ENCODE peak calls at places on chromosomes 7 and 10, in ten cellular contexts. C, Q, T, Z, I, M, X, S, V and D are unnamed samples.

GRCh38 chr10:105973252-105973877 is 1191.1 kb downstream of the SORCS1 start:
- DNase-seq in I (no peak), T (peak), S (no peak), Z (no peak), Q (no peak), X (no peak), M (no peak), C (no peak), V (no peak), D (no peak)

GRCh38 chr10:30170814-30171213 is 111.4 kb upstream of the JCAD start:
- DNase-seq in Q (peak), X (no peak), T (peak), M (no peak), Z (no peak), I (no peak), S (no peak), V (no peak), C (no peak), D (no peak)

GRCh38 chr10:123301077-123301875 is 147.1 kb downstream of the BUB3 start:
- DNase-seq in T (peak), I (no peak), C (no peak), S (peak), M (peak), Q (no peak), X (no peak), V (no peak), Z (peak), D (no peak)

GRCh38 chr10:47240173-47240572 is 59.8 kb upstream of the GDF10 start:
- DNase-seq in C (no peak), X (peak), I (no peak), S (no peak), M (no peak), Q (no peak), Z (no peak), V (no peak), T (no peak), D (no peak)

GRCh38 chr10:71128311-71129010 is 83.9 kb upstream of the UNC5B start:
- DNase-seq in C (no peak), X (no peak), Z (no peak), V (no peak), S (peak), I (no peak), M (no peak), T (no peak), Q (no peak), D (no peak)

GRCh38 chr7:128030999-128031681 is at the start of gene LRRC4:
- DNase-seq in Z (peak), X (peak), T (peak), I (peak), C (peak), V (no peak), M (peak), Q (peak), S (peak), D (no peak)

GRCh38 chr10:110613341-110613995 is 30.7 kb upstream of the RBM20 start:
- DNase-seq in Z (peak), X (no peak), T (no peak), Q (no peak), S (no peak), M (peak), V (no peak), C (no peak), I (no peak), D (no peak)

GRCh38 chr10:44398271-44398670 is 13.4 kb upstream of the CXCL12 start:
- DNase-seq in X (no peak), Q (no peak), M (no peak), C (no peak), S (no peak), I (no peak), V (no peak), Z (no peak), T (no peak), D (no peak)

GRCh38 chr7:147196476-147196875 is 1079.9 kb downstream of the CNTNAP2 start:
- DNase-seq in Z (no peak), C (no peak), T (no peak), S (no peak), I (no peak), X (no peak), V (no peak), M (no peak), Q (no peak), D (no peak)

GRCh38 chr7:107118109-107118900 is 50.5 kb upstream of the HBP1 start:
- DNase-seq in T (peak), Z (no peak), V (no peak), S (no peak), Q (peak), C (no peak), M (no peak), I (no peak), X (no peak), D (no peak)

GRCh38 chr10:44756235-44756634 is 154.9 kb upstream of the TMEM72 start:
- DNase-seq in T (peak), Z (no peak), S (no peak), C (no peak), I (no peak), X (no peak), Q (peak), M (no peak), V (no peak), D (no peak)

GRCh38 chr7:110317699-110318265 is 773.1 kb upstream of the LRRN3 start:
- DNase-seq in C (no peak), T (peak), X (no peak), I (no peak), V (no peak), Q (peak), Z (no peak), S (no peak), M (no peak), D (no peak)

GRCh38 chr10:95493862-95494261 is 67.3 kb downstream of the SORBS1 start:
- DNase-seq in Q (no peak), X (no peak), M (no peak), T (no peak), I (no peak), V (no peak), C (no peak), Z (no peak), S (no peak), D (no peak)

GRCh38 chr10:45454262-45454661 is 80.2 kb downstream of the ALOX5 start:
- DNase-seq in S (no peak), M (no peak), V (no peak), Q (no peak), I (no peak), C (no peak), Z (no peak), T (peak), X (no peak), D (no peak)

DNA sequence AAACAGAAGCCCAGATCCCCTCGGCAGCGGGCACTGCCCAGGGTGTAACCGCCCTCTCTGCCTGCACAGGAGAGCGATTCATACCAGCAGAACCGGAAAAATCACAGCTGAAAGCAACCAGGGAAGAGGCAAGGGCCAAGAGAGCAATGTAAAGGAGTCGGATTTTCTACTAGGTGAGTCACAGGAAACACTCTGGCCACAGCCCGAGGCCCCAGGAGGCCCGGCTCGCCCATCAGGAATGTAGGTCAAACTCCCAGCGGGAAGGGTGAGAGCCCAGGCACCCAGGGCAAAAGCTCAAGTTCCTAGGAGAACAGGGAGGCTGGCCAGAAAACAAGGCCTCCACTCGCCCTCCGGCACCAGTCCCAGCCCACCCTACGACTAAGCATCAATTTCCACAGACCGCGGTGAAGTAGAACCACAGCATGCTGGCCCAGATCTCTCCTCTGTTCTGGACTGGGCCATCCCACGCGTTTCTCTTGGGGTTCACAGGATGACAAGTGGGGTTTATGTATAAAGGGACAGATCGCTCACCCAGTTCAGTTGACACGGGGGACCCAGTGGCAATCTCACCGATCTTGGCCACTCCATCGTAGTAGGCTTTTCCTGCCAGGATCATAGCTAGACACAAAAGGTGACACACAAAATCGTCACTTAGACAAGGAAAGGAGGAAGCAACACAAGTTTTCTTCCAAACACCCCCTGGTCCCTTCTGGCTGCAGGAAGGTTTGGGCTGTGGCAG is 46.2 kb downstream of the BAIAP2L1 start:
- DNase-seq in Q (peak), S (peak), Z (no peak), C (peak), M (no peak), V (no peak), I (no peak), T (peak), X (peak), D (peak)
- H3K4me3 ChIP-seq in Q (no peak), S (no peak), Z (no peak), C (no peak), M (no peak), V (no peak), I (no peak), T (no peak), X (no peak), D (no peak)

DNA sequence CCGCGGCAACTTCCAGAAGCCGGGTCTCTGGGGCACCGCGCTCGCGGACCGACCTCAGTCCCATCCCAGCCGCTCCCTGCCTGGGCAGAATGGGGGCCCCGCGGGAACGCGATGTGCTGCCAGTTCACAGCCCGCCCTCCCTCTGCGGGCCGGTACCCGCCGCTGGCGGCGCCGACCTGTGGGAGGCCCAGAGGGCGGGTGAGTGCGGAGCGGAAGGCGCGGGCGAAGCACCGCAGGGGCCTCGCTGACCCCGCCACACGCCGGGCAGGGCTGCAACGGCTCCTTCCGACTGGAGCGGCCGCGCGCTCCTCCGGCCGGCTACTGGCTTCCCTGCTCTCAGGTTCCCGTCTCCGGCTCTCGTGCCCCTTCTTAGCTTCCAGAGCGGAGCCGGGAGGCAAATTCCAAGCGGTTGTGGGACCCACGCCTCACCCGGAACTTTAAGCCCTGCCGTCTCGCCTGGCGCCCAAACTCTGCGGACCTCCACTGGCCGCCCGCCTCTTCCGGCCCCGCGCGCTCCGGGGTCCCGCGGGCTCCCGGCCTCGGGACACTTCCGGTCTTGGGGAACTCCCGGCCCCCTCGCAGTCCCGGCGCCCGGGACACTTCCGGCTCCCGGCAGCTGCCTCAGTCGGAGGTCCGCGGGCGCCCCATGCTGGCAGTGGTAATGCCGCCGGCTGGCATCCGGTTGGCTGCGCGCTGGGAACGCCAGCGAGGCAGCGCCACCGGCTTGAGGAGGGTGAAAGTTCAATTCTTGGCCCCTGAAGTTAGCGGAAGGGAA is at the start of gene CYREN:
- DNase-seq in C (peak), Q (peak), I (peak), M (peak), T (peak), V (peak), Z (peak), S (peak), X (peak), D (peak)
- H3K4me3 ChIP-seq in C (peak), Q (peak), I (peak), M (peak), T (peak), V (peak), Z (peak), S (peak), X (peak), D (peak)

GRCh38 chr7:142796501-142797341 is 26.0 kb downstream of the PRSS2 start:
- DNase-seq in V (no peak), I (no peak), S (no peak), Z (peak), M (peak), T (no peak), Q (no peak), X (no peak), C (no peak), D (no peak)
- H3K4me3 ChIP-seq in V (peak), I (peak), S (peak), Z (peak), M (peak), T (peak), Q (peak), X (peak), C (peak), D (peak)

DNA sequence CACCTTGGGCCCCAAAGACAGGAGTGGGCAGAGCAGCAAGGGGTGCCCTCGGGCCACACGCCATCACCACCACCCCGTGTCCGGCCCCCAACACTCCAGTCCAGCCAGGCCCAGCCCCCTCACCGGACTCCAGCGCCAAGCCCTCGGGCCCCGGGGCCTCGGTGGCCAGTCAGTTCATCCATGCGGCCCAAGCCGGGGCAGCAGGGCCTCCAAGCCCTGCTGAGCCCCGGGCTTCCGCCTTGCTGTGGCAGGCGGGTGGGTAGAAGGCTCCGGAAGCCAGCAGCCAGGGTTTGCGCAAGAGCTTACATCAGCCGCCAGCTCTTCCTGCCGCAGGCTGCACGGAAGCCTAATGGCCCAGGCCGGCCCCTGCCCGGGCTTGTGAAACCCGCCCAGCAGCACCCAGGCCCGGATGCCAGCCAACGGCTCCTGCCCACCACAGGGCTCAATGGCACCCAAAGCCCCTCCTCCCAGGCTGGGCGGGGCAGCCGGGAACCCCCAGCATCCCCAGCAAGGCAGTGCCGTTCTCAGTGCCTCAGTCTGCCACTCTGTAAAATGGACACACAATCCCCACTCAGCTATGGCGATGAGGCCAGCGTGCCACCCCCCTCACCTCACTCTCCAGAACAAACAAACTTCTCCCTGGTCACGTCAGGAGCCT is 26.5 kb downstream of the TNRC18 start:
- DNase-seq in X (peak), M (peak), C (peak), T (peak), Q (peak), I (peak), S (peak), Z (peak), V (peak), D (peak)
- H3K4me3 ChIP-seq in X (peak), M (peak), C (peak), T (no peak), Q (peak), I (peak), S (peak), Z (peak), V (peak), D (no peak)

GRCh38 chr7:138429577-138430250 is 30.3 kb upstream of the TRIM24 start:
- DNase-seq in T (no peak), X (no peak), I (no peak), S (no peak), Z (no peak), M (no peak), C (no peak), V (no peak), Q (no peak), D (no peak)
- H3K4me3 ChIP-seq in T (no peak), X (no peak), I (no peak), S (no peak), Z (no peak), M (no peak), C (no peak), V (no peak), Q (no peak), D (no peak)

DNA sequence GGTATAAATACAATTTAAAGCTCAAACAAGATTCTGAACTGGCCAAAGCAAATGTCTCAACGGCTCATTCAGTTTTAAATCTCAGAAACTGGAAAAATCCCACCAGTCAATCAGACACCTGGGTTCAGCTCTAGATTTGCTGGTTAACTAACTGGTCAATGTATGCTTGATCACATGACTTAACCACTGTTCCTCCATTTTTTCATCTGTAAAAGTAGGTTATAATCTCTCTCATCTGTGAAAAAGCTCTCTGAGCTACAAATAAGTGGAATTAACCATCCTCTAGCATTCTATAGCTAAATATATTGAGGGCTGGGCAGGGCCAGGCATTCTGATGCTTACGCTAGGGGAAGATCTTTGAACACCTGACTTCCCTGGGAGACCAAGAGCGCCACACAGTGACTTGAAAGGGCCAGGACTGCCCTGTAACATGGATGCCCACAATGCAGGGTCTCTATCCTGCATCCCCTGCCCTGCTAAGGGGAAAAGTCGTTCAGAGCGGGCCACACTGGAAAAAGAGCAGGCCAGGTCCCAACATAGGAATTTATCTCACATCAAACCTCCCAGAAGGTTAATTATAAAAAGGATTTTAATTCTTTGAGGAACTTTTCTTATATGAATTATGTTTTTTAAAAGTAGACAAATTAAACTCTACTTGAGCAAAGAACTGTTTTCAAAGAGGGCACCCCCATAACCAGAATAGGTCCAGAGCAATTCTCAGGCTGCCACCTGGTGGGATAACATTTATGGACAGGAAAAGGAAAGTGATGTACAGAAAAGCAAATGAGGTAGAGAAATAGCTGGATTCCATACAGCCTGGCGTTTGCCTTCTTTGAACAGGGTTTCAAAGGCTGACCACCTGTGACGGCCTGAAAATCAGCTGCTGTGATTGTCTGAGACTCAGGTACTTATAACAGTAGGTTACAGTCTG is 1.8 kb downstream of the RP9 start:
- DNase-seq in Q (peak), V (peak), T (peak), Z (peak), X (peak), S (no peak), M (no peak), C (no peak), I (peak), D (no peak)
- H3K4me3 ChIP-seq in Q (peak), V (peak), T (peak), Z (peak), X (peak), S (peak), M (peak), C (no peak), I (peak), D (no peak)

DNA sequence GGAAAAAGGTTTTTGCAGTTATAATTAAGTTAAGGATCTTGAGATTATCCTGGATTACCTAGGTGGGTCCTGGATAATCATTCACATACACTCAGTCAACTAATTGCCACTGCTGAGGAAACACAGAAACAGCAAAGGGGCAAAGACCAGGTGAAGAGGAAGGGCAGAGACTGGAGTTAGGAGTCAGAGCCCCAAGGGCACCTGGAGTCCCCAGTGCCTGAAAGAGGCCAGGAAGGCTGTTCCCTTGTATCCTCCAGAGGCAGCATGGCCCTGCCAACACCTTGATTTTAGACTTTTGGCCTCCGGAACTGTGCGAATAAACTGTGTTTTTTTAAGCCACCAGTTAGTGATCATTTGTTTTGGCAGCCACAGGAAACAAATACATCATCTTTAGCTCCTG is 24.6 kb downstream of the PRR15 start:
- DNase-seq in Q (no peak), S (no peak), X (no peak), Z (no peak), M (no peak), I (no peak), T (no peak), V (no peak), C (peak), D (no peak)
- H3K4me3 ChIP-seq in Q (no peak), S (no peak), X (no peak), Z (no peak), M (no peak), I (no peak), T (no peak), V (no peak), C (no peak), D (no peak)

DNA sequence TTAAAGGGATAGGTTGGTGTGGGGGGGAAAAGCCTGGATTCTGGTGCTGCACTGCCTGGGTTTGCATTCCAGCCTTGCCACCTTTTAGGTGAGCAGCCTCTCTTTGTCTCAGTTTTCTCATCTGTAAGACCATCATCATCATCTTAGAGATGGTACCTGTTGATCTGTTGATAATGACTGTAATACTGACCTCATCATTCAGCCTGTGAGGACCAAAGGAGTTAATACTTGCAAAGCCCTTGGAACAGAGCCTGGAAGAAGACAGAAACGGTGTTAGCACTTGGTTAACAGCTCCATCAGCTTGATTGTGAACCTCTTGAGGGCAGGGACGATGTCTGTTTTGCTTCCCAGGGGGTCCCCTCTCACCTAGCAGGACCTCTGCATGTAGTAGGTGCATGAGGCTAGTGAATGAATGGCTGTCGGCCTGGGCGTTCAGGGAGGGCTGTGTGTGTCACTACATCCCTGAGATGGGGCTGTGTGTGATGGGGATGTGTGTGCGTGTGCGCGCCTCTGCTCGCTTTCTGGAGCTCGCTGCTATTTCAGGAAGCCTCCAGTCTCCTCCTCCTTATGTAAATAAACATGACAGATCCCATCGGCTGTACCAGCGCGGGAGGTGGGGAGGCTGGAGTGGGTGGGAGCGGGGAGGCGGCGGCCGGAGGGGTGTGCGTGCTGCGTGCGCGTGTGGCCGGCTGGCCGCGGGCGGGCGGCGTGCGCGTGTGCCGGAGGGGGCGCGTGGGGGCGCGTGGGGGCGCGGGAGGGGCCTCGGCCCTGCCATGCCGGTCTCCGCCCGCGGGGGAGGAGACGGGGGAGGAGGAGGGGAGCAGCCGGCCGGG is 61.2 kb downstream of the NEURL1 start:
- DNase-seq in M (no peak), Z (no peak), I (peak), S (peak), C (peak), X (peak), Q (peak), T (peak), V (no peak), D (peak)
- H3K4me3 ChIP-seq in M (no peak), Z (no peak), I (peak), S (peak), C (peak), X (peak), Q (peak), T (peak), V (no peak), D (peak)